ENCODE peak calls at places on chromosomes 7 and 10, in seven cellular contexts. I is GM12878, R is H1, N is sigmoid colon, X is ovary, F is heart right ventricle, W is Panc1. Q is an unnamed sample. For H3K9me3, the result is how much of the 10 kb centered on the place peaks cover.

GRCh38 chr10:114674321-114674720 is 16.2 kb upstream of the ABLIM1 start:
- DNase-seq in I (no peak), R (no peak), N (no peak), X (no peak), F (no peak), W (no peak), Q (no peak)

GRCh38 chr7:135773451-135773850 is 24.8 kb upstream of the FAM180A start:
- DNase-seq in I (no peak), R (no peak), N (no peak), X (no peak), F (no peak), W (no peak), Q (no peak)

GRCh38 chr7:142711722-142712616 is 37.3 kb upstream of the PRSS1 start:
- DNase-seq in I (no peak), R (no peak), N (no peak), X (no peak), F (no peak), W (peak), Q (no peak)

GRCh38 chr7:2357165-2357564 is 2.5 kb downstream of the EIF3B start:
- DNase-seq in I (no peak), R (no peak), N (no peak), X (no peak), F (no peak), W (no peak), Q (no peak)

GRCh38 chr7:41164440-41164839 is 538.5 kb downstream of the INHBA start:
- DNase-seq in I (no peak), R (no peak), N (no peak), X (no peak), F (no peak), W (no peak), Q (no peak)

GRCh38 chr10:120456626-120457430 is at the start of gene PLPP4:
- DNase-seq in I (no peak), R (peak), N (no peak), X (peak), F (peak), W (no peak), Q (no peak)

GRCh38 chr10:50604049-50604640 is 19.6 kb downstream of the SGMS1 start:
- DNase-seq in I (no peak), R (no peak), N (no peak), X (no peak), F (no peak), W (no peak), Q (no peak)

GRCh38 chr7:125780153-125780552 is 850.5 kb upstream of the POT1 start:
- DNase-seq in I (no peak), R (no peak), N (no peak), X (no peak), F (no peak), W (no peak), Q (no peak)

GRCh38 chr10:123998197-123999141 is 94.9 kb downstream of the CHST15 start:
- DNase-seq in I (no peak), R (no peak), N (no peak), X (no peak), F (no peak), W (no peak), Q (no peak)

GRCh38 chr10:116697816-116698215 is 44.5 kb downstream of the HSPA12A start:
- DNase-seq in I (no peak), R (no peak), N (peak), X (no peak), F (no peak), W (no peak), Q (no peak)

GRCh38 chr7:116782177-116782711 is 80.1 kb upstream of the CAPZA2 start:
- DNase-seq in I (no peak), R (no peak), N (no peak), X (no peak), F (no peak), W (no peak), Q (no peak)

GRCh38 chr10:129104266-129105045 is 362.6 kb upstream of the MGMT start:
- DNase-seq in I (no peak), R (no peak), N (no peak), X (no peak), F (no peak), W (no peak), Q (no peak)

GRCh38 chr7:138000081-138000701 is 1.7 kb downstream of the CREB3L2 start:
- DNase-seq in I (no peak), R (no peak), N (peak), X (peak), F (peak), W (no peak), Q (peak)

GRCh38 chr7:5636914-5637313 is 144.5 kb downstream of the RNF216 start:
- DNase-seq in I (no peak), R (no peak), N (peak), X (peak), F (peak), W (no peak), Q (peak)

GRCh38 chr10:50517626-50518025 is 106.1 kb downstream of the SGMS1 start:
- DNase-seq in I (no peak), R (no peak), N (no peak), X (no peak), F (no peak), W (no peak), Q (no peak)

GRCh38 chr10:132282667-132283603 is 24.8 kb downstream of the STK32C start:
- DNase-seq in I (no peak), R (no peak), N (no peak), X (no peak), F (no peak), W (no peak), Q (no peak)

GRCh38 chr7:142872106-142872675 is 13.4 kb downstream of the TRPV6 start:
- DNase-seq in I (no peak), R (no peak), N (no peak), X (no peak), F (no peak), W (no peak), Q (no peak)

GRCh38 chr10:117439243-117439912 is 64.1 kb upstream of the PDZD8 start:
- DNase-seq in I (no peak), R (no peak), N (peak), X (no peak), F (no peak), W (no peak), Q (peak)

GRCh38 chr10:49187950-49188761 is at the start of gene TMEM273:
- DNase-seq in I (peak), R (no peak), N (peak), X (no peak), F (peak), W (no peak), Q (peak)

GRCh38 chr7:41582116-41582515 is 120.8 kb downstream of the INHBA start:
- DNase-seq in I (no peak), R (no peak), N (no peak), X (no peak), F (no peak), W (no peak), Q (no peak)

GRCh38 chr7:22183522-22184280 is 173.3 kb downstream of the RAPGEF5 start:
- DNase-seq in I (no peak), R (no peak), N (no peak), X (no peak), F (no peak), W (no peak), Q (no peak)

GRCh38 chr10:104209575-104210198 is 22.5 kb downstream of the CFAP43 start:
- DNase-seq in I (no peak), R (peak), N (no peak), X (peak), F (no peak), W (no peak), Q (no peak)

GRCh38 chr10:31186225-31187010 is 132.6 kb upstream of the ZEB1 start:
- DNase-seq in I (no peak), R (peak), N (no peak), X (no peak), F (no peak), W (no peak), Q (no peak)

GRCh38 chr7:43591551-43592180 is 8.8 kb downstream of the STK17A start:
- DNase-seq in I (no peak), R (no peak), N (no peak), X (no peak), F (no peak), W (no peak), Q (no peak)

GRCh38 chr10:133124357-133125211 is 35.4 kb upstream of the KNDC1 start:
- DNase-seq in I (no peak), R (peak), N (no peak), X (no peak), F (peak), W (no peak), Q (peak)

GRCh38 chr10:97861351-97861750 is 11.7 kb downstream of the GOLGA7B start:
- DNase-seq in I (no peak), R (no peak), N (no peak), X (no peak), F (no peak), W (peak), Q (no peak)

GRCh38 chr10:23173549-23174074 is 18.5 kb upstream of the PTF1A start:
- DNase-seq in I (no peak), R (peak), N (no peak), X (no peak), F (no peak), W (no peak), Q (no peak)
- TF ChIP-seq CTCF in I (no peak), R (no peak), N (no peak), X (no peak), F (no peak), W (no peak), Q (no peak)

GRCh38 chr7:131011976-131012375 is 278.0 kb upstream of the KLF14 start:
- DNase-seq in I (no peak), R (no peak), N (no peak), X (no peak), F (no peak), W (no peak), Q (no peak)
- H3K4me3 ChIP-seq in I (no peak), R (no peak), N (no peak), X (no peak), F (no peak), W (no peak), Q (no peak)

GRCh38 chr7:113625494-113626102 is 293.2 kb downstream of the PPP1R3A start:
- DNase-seq in I (no peak), R (no peak), N (no peak), X (no peak), F (no peak), W (no peak), Q (no peak)

GRCh38 chr7:113622796-113623195 is 296.0 kb downstream of the PPP1R3A start:
- DNase-seq in I (no peak), R (no peak), N (no peak), X (no peak), F (no peak), W (no peak), Q (no peak)
- H3K9me3 ChIP-seq in I (under half), R (under half), N (under half), X (under half), F (under half), W (under half), Q (under half)

GRCh38 chr7:110204527-110204926 is 886.4 kb upstream of the LRRN3 start:
- DNase-seq in I (no peak), R (peak), N (no peak), X (no peak), F (no peak), W (no peak), Q (no peak)
- TF ChIP-seq CTCF in I (no peak), R (peak), N (no peak), X (no peak), F (no peak), W (no peak), Q (no peak)

DNA sequence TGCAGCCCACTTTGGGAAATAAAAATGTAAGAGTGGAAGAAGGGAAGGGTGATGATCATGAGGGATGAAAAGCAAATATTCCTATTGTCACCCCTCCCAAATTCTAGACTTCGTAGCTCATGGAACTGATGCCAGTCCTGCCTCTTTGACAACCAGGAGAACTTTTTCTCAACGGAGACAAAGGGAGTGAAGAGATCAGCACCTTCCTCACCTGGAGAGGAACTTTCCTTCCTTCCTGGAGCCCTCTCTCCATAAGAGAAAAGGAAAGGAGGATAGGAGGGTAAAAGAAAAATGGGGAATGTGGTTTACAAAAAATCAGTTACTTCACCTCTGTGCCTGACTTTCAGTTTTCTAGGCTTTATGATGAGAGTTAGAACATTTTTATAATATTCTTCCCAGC is 3.4 kb downstream of the TBX20 start:
- DNase-seq in I (no peak), R (no peak), N (no peak), X (no peak), F (no peak), W (no peak), Q (no peak)
- H3K4me3 ChIP-seq in I (no peak), R (no peak), N (no peak), X (no peak), F (peak), W (no peak), Q (peak)

GRCh38 chr7:56474271-56474670 is 358.1 kb upstream of the NUPR2 start:
- DNase-seq in I (no peak), R (no peak), N (no peak), X (no peak), F (no peak), W (no peak), Q (no peak)

DNA sequence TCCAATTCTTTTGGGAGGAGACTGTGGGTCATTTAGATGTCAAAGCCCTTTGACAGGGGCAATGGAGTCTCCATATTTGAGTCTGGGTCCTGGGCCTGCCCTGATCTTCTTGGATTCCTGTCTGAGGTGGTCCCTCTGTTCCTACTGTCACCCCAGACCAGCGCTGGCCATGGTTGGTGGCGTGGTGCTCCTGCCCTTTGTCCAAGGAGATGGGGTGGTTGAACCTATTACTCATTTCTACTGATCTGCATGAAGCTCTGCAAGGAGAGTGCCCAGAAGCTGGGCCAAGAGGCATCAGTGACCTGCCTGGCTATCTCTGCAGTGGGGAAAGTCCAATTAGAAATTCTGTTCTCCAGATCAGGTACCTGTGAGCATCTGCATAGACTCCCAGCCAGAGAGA is 355.6 kb upstream of the NUPR2 start:
- DNase-seq in I (no peak), R (no peak), N (no peak), X (no peak), F (no peak), W (no peak), Q (no peak)
- H3K9me3 ChIP-seq in I (under half), R (half or more), N (under half), X (under half), F (half or more), W (under half), Q (half or more)